ENCODE peak calls at places on chromosomes 12 and 14, in six cellular contexts. Y is HepG2, Z is IMR-90, E is uterus, H is NB4, L is transverse colon. A is an unnamed sample.

GRCh38 chr12:124518051-124518932 is 49.1 kb downstream of the NCOR2 start:
- DNase-seq in Z (peak; percentile 99), H (no peak), L (peak; percentile 97), E (peak; percentile 100), Y (peak; percentile 93), A (peak; percentile 99)

GRCh38 chr12:83122623-83122934 is 435.9 kb downstream of the TMTC2 start:
- DNase-seq in Y (no peak), Z (no peak), E (no peak), H (no peak), L (no peak), A (no peak)

GRCh38 chr14:51782412-51782811 is 78.0 kb upstream of the GNG2 start:
- DNase-seq in E (no peak), Z (no peak), Y (no peak), L (no peak), H (no peak), A (no peak)

GRCh38 chr12:32053881-32054624 is 52.6 kb upstream of the BICD1 start:
- DNase-seq in E (no peak), L (no peak), H (no peak), Y (peak; percentile 28), Z (peak; percentile 40), A (no peak)

GRCh38 chr12:109946505-109946904 is 46.4 kb downstream of the TCHP start:
- DNase-seq in H (no peak), Z (peak; percentile 65), Y (no peak), L (no peak), E (no peak), A (no peak)

GRCh38 chr12:110869803-110870202 is 23.0 kb downstream of the CCDC63 start:
- DNase-seq in Z (no peak), H (no peak), Y (no peak), L (no peak), E (no peak), A (no peak)

GRCh38 chr12:91355150-91356006 is 172.8 kb upstream of the DCN start:
- DNase-seq in H (peak; percentile 72), E (peak; percentile 80), Z (peak; percentile 80), Y (peak; percentile 47), L (peak; percentile 73), A (peak; percentile 78)

GRCh38 chr12:46256942-46257341 is 11.9 kb downstream of the SLC38A1 start:
- DNase-seq in L (no peak), Y (no peak), H (no peak), Z (no peak), E (no peak), A (no peak)

GRCh38 chr12:26727482-26728204 is 105.4 kb downstream of the ITPR2 start:
- DNase-seq in L (no peak), H (no peak), E (no peak), Z (no peak), Y (no peak), A (no peak)

GRCh38 chr12:78562358-78563205 is 302.0 kb upstream of the SYT1 start:
- DNase-seq in Y (peak; percentile 1), Z (peak; percentile 2), E (no peak), L (no peak), H (peak; percentile 13), A (no peak)

GRCh38 chr12:114347861-114348260 is 58.1 kb downstream of the TBX5 start:
- DNase-seq in Y (no peak), H (no peak), Z (no peak), L (no peak), E (no peak), A (no peak)

GRCh38 chr14:105255021-105255507 is 6.7 kb downstream of the BTBD6 start:
- DNase-seq in L (no peak), Y (no peak), E (no peak), H (peak; percentile 45), Z (peak; percentile 28), A (no peak)

GRCh38 chr12:131688845-131689154 is 22.1 kb upstream of the SFSWAP start:
- DNase-seq in H (no peak), L (no peak), E (no peak), Z (no peak), Y (no peak), A (no peak)

GRCh38 chr14:66680216-66680615 is 172.3 kb downstream of the GPHN start:
- DNase-seq in Y (no peak), H (no peak), L (no peak), E (no peak), Z (no peak), A (no peak)

GRCh38 chr14:76261371-76261811 is 109.7 kb downstream of the GPATCH2L start:
- DNase-seq in H (no peak), L (no peak), Z (peak; percentile 44), E (no peak), Y (no peak), A (no peak)

GRCh38 chr12:19529933-19530630 is 90.8 kb downstream of the AEBP2 start:
- DNase-seq in H (no peak), E (no peak), Z (peak; percentile 59), Y (no peak), L (no peak), A (no peak)

GRCh38 chr12:5047729-5048128 is 4.0 kb downstream of the KCNA5 start:
- DNase-seq in Y (no peak), Z (no peak), L (no peak), E (no peak), H (no peak), A (no peak)

GRCh38 chr12:96889273-96889933 is 17.7 kb upstream of the NEDD1 start:
- DNase-seq in L (no peak), E (no peak), Y (no peak), Z (peak; percentile 76), H (no peak), A (no peak)

GRCh38 chr14:53942970-53943750 is 13.5 kb downstream of the BMP4 start:
- DNase-seq in L (no peak), Y (peak; percentile 91), E (no peak), Z (no peak), H (no peak), A (no peak)

GRCh38 chr12:12696562-12697383 is 790 bp upstream of the GPR19 start:
- DNase-seq in Z (peak; percentile 76), Y (peak; percentile 73), E (peak; percentile 93), H (peak; percentile 88), L (peak; percentile 93), A (peak; percentile 95)
- TF ChIP-seq POLR2A in Z (peak; percentile 33), Y (peak; percentile 30), E (peak; percentile 92), H (peak; percentile 35), L (peak; percentile 87), A (peak; percentile 83)

GRCh38 chr14:75067212-75067611 is 2.2 kb upstream of the ZC2HC1C start:
- DNase-seq in L (no peak), Z (no peak), H (no peak), Y (no peak), E (no peak), A (no peak)

GRCh38 chr14:75064205-75064567 is 362 bp upstream of the ACYP1 start:
- DNase-seq in L (no peak), Z (no peak), E (no peak), Y (no peak), H (no peak), A (no peak)

GRCh38 chr14:75060420-75060819 is 3.4 kb downstream of the ACYP1 start:
- DNase-seq in E (no peak), Z (no peak), Y (no peak), H (no peak), L (no peak), A (no peak)

GRCh38 chr14:75063013-75063412 is 811 bp downstream of the ACYP1 start:
- DNase-seq in Z (no peak), E (no peak), H (no peak), L (no peak), Y (no peak), A (no peak)

DNA sequence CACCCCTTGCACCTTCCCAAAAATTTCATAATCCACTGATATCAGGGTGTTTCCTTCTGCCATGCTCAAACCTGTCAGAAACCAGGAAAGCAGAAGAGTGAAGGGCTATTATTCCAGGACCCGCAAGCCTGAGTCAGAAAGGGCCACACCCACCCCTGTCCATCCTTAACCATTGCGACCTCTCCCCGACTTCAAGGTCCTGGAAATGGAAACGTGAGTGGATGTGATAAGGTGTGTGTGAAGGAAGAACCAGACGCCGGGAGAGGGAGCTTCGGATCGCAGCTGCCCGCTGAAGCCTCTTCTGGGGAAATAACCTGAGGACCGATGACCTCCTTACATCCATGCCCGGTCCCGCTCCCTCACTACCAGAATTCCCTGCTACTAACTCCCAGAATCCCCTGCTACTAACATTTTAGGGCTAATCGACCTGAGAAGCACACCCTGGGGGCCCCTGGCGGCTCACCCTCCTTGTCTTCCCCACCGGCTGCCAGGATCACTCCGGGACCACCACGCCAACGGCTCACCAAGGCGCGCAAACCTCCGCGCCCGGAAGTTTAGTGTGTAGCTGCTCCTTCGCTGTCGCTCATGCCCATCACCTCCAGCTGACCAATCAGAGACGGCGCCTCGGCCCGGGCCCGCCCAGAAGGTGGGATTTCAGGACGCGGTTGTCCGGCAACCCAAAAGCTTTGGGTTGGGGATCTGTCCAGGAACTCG is at the start of gene ACYP1:
- DNase-seq in Y (peak; percentile 82), E (peak; percentile 93), H (peak; percentile 92), Z (peak; percentile 84), L (peak; percentile 96), A (peak; percentile 97)
- TF ChIP-seq POLR2A in Y (no peak), E (no peak), H (peak; percentile 80), Z (no peak), L (peak; percentile 57), A (no peak)

DNA sequence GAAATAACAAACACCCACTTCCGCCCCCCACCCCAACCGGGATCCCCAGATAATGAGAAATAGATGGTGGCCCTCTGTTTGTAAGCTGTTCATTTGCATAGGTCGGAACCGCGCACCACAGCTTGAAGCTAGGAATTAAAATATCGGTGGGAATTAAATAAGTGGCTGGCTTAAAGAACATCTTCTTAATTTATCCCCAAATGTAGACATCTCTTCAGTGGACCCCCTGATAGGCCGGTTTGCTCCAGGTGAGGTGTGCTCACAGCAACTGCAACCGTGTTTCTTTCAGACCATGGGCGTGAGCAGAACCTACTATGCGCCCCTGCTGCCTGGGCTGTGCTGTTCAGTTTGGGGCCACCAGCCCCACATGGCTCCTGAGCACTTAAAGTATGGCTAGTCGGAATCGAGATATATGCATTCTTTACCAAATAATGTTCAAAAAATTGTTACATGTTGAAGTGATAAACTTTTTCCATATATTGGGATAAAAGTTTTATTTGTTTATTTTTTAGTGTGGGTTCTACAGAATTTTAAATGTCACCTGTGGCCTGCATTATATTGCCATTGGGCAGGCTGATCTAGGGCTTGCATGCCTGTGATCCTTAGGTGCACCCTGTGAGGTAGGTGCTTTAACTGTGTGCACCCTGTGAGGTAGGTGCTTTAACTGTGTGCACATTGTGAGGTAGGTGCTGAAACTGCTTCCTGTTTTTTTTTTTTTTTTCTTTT is 821 bp upstream of the DICER1 start:
- DNase-seq in E (no peak), H (peak; percentile 16), Y (peak; percentile 20), L (no peak), Z (no peak), A (no peak)
- TF ChIP-seq POLR2A in E (no peak), H (no peak), Y (no peak), L (no peak), Z (no peak), A (no peak)

DNA sequence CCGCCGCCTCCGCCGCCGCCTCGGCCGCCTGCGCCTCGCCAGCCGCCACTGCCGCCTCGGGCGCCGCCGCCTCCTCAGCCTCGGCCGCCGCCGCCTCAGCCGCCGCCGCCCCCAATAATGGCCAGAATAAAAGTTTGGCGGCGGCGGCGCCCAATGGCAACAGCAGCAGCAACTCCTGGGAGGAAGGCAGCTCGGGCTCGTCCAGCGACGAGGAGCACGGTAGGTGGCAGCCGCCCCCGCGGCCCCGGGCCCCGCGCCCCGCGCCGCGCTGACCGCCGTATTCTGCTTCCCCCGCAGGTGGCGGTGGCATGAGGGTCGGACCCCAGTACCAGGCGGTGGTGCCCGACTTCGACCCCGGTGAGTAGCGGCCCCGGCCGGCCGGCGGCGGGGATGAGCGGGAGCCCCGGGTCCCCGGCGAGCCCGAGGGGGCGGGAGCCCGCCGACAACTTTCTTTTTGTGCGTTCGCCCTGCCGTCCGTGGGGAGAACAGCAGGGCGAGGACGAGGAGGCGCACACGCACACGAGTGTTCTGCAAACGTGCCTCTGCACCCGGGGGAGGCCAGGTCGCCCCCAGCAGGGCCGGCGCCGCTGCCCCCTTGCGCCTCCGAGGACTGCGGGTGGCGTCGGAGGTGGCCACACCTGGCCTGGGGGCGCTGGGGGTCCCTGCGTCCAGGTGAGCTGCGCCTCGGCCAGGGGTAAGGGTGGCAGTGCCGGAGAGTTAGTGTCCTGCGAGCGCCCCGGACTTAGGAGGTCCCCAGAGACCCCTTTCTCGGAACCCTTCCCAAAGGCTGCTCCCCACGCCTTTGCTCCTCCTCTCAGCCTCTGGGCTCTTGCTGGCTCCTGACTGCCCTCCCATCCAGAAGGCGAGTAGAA is 756 bp downstream of the RCOR1 start:
- DNase-seq in H (peak; percentile 58), E (peak; percentile 37), Y (no peak), Z (peak; percentile 26), L (peak; percentile 50), A (no peak)
- TF ChIP-seq POLR2A in H (no peak), E (no peak), Y (no peak), Z (no peak), L (no peak), A (no peak)